ENCODE peak calls at places on chromosome 7, in nine cellular contexts. M is uterus; V is LoVo; X is sciatic nerve; N is effector memory CD8-positive, alpha-beta T cell; H is hypothalamus; T is activated CD4-positive, alpha-beta T cell treated with anti-CD3 and anti-CD28 coated beads, Interleukin-2, amount 10 ng/mL, durations not matched to agents 24 days and 14 days; B is RCC 7860; E is T-helper 17 cell. J is an unnamed sample.

GRCh38 chr7:132865766-132866531 is 215.9 kb downstream of the CHCHD3 start:
- DNase-seq in B (no peak), X (no peak), E (no peak), H (no peak), M (no peak), N (no peak), V (no peak), T (no peak), J (no peak)

GRCh38 chr7:149147730-149148653 is 739 bp downstream of the ZNF398 start:
- DNase-seq in H (peak; percentile 43), V (peak; percentile 63), T (peak; percentile 91), X (peak; percentile 69), M (peak; percentile 35), N (peak; percentile 66), B (peak; percentile 35), E (peak; percentile 64), J (peak; percentile 80)

GRCh38 chr7:59986-60675 is 132.2 kb upstream of the FAM20C start:
- DNase-seq in M (no peak), X (peak; percentile 52), V (no peak), B (no peak), T (no peak), H (no peak), E (no peak), N (no peak), J (peak; percentile 24)

GRCh38 chr7:35533877-35534276 is 161.1 kb downstream of the HERPUD2 start:
- DNase-seq in V (no peak), N (no peak), H (no peak), B (no peak), M (no peak), T (no peak), X (no peak), E (no peak), J (no peak)

GRCh38 chr7:158602905-158603772 is 15.5 kb upstream of the PTPRN2 start:
- DNase-seq in H (no peak), B (peak; percentile 59), T (no peak), N (no peak), E (no peak), X (no peak), M (no peak), V (no peak), J (peak; percentile 60)

GRCh38 chr7:20928022-20928421 is 141.3 kb upstream of the SP8 start:
- DNase-seq in B (no peak), T (no peak), V (no peak), M (no peak), E (no peak), X (no peak), N (no peak), H (no peak), J (no peak)

GRCh38 chr7:98022531-98022930 is 32.5 kb upstream of the OCM2 start:
- DNase-seq in E (no peak), N (no peak), H (no peak), B (no peak), V (no peak), T (no peak), X (no peak), M (no peak), J (no peak)

GRCh38 chr7:79090543-79090942 is 362.9 kb downstream of the MAGI2 start:
- DNase-seq in V (no peak), X (no peak), T (no peak), B (no peak), E (no peak), H (no peak), N (no peak), M (no peak), J (no peak)

GRCh38 chr7:66905689-66906088 is 15.3 kb upstream of the TMEM248 start:
- DNase-seq in N (no peak), X (no peak), T (no peak), M (no peak), E (no peak), V (no peak), H (no peak), B (no peak), J (no peak)

GRCh38 chr7:150983893-150984368 is 5.8 kb upstream of the KCNH2 start:
- DNase-seq in H (no peak), B (no peak), V (peak; percentile 50), M (no peak), X (no peak), E (no peak), T (peak; percentile 87), N (peak; percentile 37), J (no peak)

GRCh38 chr7:26584964-26585650 is 279.3 kb downstream of the SKAP2 start:
- DNase-seq in T (no peak), M (no peak), E (no peak), V (no peak), B (no peak), X (no peak), H (no peak), N (no peak), J (no peak)

GRCh38 chr7:17830206-17830605 is 110.1 kb downstream of the SNX13 start:
- DNase-seq in X (no peak), H (no peak), E (no peak), N (no peak), M (no peak), B (no peak), V (no peak), T (no peak), J (no peak)

GRCh38 chr7:121954803-121955202 is 81.8 kb downstream of the PTPRZ1 start:
- DNase-seq in N (no peak), E (no peak), T (no peak), X (no peak), B (no peak), V (no peak), M (no peak), H (no peak), J (no peak)

GRCh38 chr7:87398441-87398840 is 53.0 kb downstream of the CROT start:
- DNase-seq in M (no peak), H (no peak), N (no peak), V (no peak), B (peak; percentile 61), T (no peak), E (no peak), X (no peak), J (no peak)

J was measured in cardiac septum.